ENCODE peak calls at places on chromosomes 1 and 21, in seven cellular contexts. U is mesenchymal stem cell, P is heart left ventricle, H is lower lobe of right lung, J is lower leg skin, V is tibial nerve, I is fibroblast of pulmonary artery. W is an unnamed sample.

GRCh38 chr1:35243681-35244080 is 24.8 kb upstream of the ZMYM4 start:
- DNase-seq in U (no peak), P (no peak), H (no peak), J (no peak), V (no peak), I (no peak), W (no peak)

GRCh38 chr1:96367791-96368190 is 353.8 kb upstream of the PTBP2 start:
- DNase-seq in U (no peak), P (no peak), H (no peak), J (no peak), V (no peak), I (no peak), W (no peak)

GRCh38 chr1:17436380-17437174 is 2.9 kb downstream of the RCC2 start:
- DNase-seq in U (peak), P (no peak), H (no peak), J (no peak), V (no peak), I (peak), W (no peak)

GRCh38 chr1:224747578-224747977 is 131.5 kb downstream of the CNIH3 start:
- DNase-seq in U (no peak), P (peak), H (no peak), J (no peak), V (no peak), I (peak), W (no peak)

GRCh38 chr1:212930986-212931678 is 19.2 kb upstream of the VASH2 start:
- DNase-seq in U (no peak), P (no peak), H (no peak), J (no peak), V (no peak), I (no peak), W (no peak)

GRCh38 chr1:58660105-58660504 is 39.8 kb downstream of the MYSM1 start:
- DNase-seq in U (no peak), P (no peak), H (no peak), J (no peak), V (no peak), I (no peak), W (no peak)

GRCh38 chr1:33092438-33092837 is 11.5 kb downstream of the AZIN2 start:
- DNase-seq in U (no peak), P (no peak), H (no peak), J (no peak), V (no peak), I (no peak), W (no peak)

GRCh38 chr1:179930867-179931266 is 23.7 kb upstream of the CEP350 start:
- DNase-seq in U (no peak), P (no peak), H (no peak), J (no peak), V (no peak), I (no peak), W (no peak)

GRCh38 chr1:198220428-198220827 is 63.6 kb downstream of the NEK7 start:
- DNase-seq in U (no peak), P (no peak), H (no peak), J (no peak), V (no peak), I (peak), W (no peak)

GRCh38 chr21:41753001-41753725 is 13.7 kb downstream of the RIPK4 start:
- DNase-seq in U (no peak), P (no peak), H (no peak), J (no peak), V (no peak), I (no peak), W (no peak)

GRCh38 chr1:173148971-173149370 is 58.2 kb downstream of the TNFSF4 start:
- DNase-seq in U (no peak), P (no peak), H (no peak), J (no peak), V (no peak), I (no peak), W (no peak)

GRCh38 chr1:32111040-32111628 is 3.3 kb downstream of the KPNA6 start:
- DNase-seq in U (no peak), P (no peak), H (no peak), J (no peak), V (no peak), I (no peak), W (no peak)

DNA sequence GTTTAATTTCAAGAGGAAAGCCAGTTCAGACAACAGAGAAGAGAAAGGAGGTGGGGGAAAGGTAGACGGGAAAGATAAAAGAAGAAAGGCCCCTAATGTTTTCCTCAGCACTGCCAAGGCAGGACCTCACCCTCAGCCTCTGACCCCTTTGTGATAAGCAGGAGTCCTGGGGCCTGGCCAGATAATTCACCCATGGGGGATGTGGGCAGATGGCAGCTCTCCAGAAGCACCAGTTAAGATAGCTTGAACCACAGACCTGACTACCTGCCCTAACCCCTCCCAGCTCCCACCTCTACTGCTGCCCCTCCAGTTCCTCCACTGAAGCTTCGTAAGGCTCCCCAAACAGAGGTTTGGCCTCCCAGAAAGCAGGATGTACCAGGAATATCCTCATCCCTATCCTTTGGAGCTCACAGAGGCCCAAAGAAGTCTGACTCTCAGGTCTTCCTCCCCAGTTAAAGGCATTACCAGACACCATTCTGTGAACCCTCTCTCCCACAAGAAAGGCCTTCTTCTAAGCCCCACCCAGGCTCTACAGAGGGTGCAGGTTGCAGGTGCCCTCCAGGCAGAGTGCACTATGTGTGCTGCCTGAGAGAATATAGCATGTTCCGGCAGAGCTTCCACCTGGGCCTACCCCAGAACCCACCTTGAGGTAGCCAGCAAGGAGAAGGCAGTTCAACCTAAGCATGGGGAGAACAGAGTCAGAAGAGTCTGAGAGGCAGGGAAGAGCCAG is 9.2 kb upstream of the SNAPIN start:
- DNase-seq in U (no peak), P (no peak), H (no peak), J (no peak), V (no peak), I (no peak), W (no peak)
- H3K4me3 ChIP-seq in U (no peak), P (no peak), H (no peak), J (no peak), V (no peak), I (no peak), W (no peak)

GRCh38 chr1:176803596-176803995 is 340.6 kb downstream of the PAPPA2 start:
- DNase-seq in U (no peak), P (no peak), H (no peak), J (no peak), V (no peak), I (no peak), W (no peak)
- H3K4me3 ChIP-seq in U (no peak), P (no peak), H (no peak), J (no peak), V (no peak), I (no peak), W (no peak)

GRCh38 chr1:3169621-3170356 is 100.8 kb downstream of the PRDM16 start:
- DNase-seq in U (no peak), P (no peak), H (no peak), J (no peak), V (no peak), I (no peak), W (no peak)

GRCh38 chr1:3168678-3169077 is 99.7 kb downstream of the PRDM16 start:
- DNase-seq in U (no peak), P (no peak), H (peak), J (no peak), V (no peak), I (no peak), W (no peak)

GRCh38 chr1:3171761-3172160 is 102.8 kb downstream of the PRDM16 start:
- DNase-seq in U (no peak), P (no peak), H (no peak), J (no peak), V (no peak), I (no peak), W (no peak)

GRCh38 chr1:3172431-3173112 is 103.6 kb downstream of the PRDM16 start:
- DNase-seq in U (no peak), P (no peak), H (no peak), J (no peak), V (no peak), I (no peak), W (no peak)

GRCh38 chr1:3170566-3171453 is 101.8 kb downstream of the PRDM16 start:
- DNase-seq in U (peak), P (peak), H (peak), J (peak), V (peak), I (peak), W (peak)
- H3K4me3 ChIP-seq in U (no peak), P (peak), H (peak), J (no peak), V (peak), I (no peak), W (peak)

GRCh38 chr21:43918385-43918947 is 53.4 kb downstream of the AGPAT3 start:
- DNase-seq in U (no peak), P (peak), H (peak), J (no peak), V (no peak), I (no peak), W (no peak)

GRCh38 chr21:43917515-43918384 is 52.7 kb downstream of the AGPAT3 start:
- DNase-seq in U (no peak), P (peak), H (peak), J (no peak), V (no peak), I (no peak), W (no peak)

GRCh38 chr21:43913928-43914327 is 48.9 kb downstream of the AGPAT3 start:
- DNase-seq in U (peak), P (peak), H (no peak), J (no peak), V (no peak), I (peak), W (no peak)

GRCh38 chr21:43916691-43917514 is 51.9 kb downstream of the AGPAT3 start:
- DNase-seq in U (no peak), P (peak), H (peak), J (no peak), V (no peak), I (no peak), W (no peak)

DNA sequence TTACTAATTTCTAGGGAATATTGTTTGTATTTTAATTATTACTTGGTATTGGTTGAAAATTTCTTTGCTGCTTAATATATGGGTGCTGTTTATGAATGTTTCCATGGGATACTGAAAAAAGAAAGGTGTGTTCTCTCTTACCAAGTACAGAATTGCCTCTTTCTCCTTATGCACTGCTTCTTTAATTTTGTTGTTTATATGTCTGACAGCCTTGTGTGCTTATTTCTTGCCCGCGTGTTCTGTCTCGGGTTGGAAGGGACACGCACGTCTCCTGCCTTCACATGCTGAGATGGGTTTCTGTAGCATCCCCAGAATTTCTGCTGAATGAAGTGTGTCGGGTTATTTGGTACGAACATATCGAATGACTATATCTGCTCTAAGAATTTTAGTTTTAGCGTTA is 51.1 kb downstream of the AGPAT3 start:
- DNase-seq in U (no peak), P (no peak), H (no peak), J (no peak), V (no peak), I (no peak), W (no peak)
- H3K4me3 ChIP-seq in U (no peak), P (no peak), H (no peak), J (no peak), V (no peak), I (no peak), W (no peak)

GRCh38 chr1:41919131-41919530 is 409 bp upstream of the HIVEP3 start:
- DNase-seq in U (no peak), P (no peak), H (no peak), J (no peak), V (no peak), I (no peak), W (no peak)

GRCh38 chr1:41915786-41916571 is 2.7 kb downstream of the HIVEP3 start:
- DNase-seq in U (no peak), P (peak), H (peak), J (no peak), V (no peak), I (no peak), W (no peak)

GRCh38 chr1:41918450-41919043 is at the start of gene HIVEP3:
- DNase-seq in U (peak), P (no peak), H (no peak), J (no peak), V (no peak), I (peak), W (no peak)

GRCh38 chr1:41917835-41918449 is 780 bp downstream of the HIVEP3 start:
- DNase-seq in U (peak), P (peak), H (peak), J (no peak), V (no peak), I (peak), W (no peak)

DNA sequence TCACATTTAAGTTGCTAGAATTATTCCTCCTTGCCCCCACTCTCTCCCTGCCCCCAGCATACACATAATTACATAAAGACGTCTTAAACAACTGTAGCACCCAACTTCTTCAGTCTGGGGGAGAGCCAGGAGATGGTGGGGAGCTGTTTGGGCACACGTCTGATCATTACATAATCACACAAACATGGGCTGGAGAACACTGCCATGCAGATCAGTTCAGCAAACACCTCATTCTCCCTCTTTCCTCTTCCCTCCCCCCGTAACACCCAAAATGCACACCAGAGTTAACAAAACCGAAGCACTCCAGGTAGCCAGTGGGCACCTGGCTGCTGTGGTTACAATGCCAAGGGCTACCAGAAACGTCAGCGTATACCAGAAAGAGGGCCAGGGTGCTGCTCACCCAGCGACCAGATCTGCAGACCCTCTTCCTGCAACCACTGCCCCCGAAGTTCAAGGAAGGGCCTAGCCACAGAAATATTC is 1.6 kb downstream of the HIVEP3 start:
- DNase-seq in U (no peak), P (no peak), H (no peak), J (no peak), V (no peak), I (no peak), W (no peak)
- H3K4me3 ChIP-seq in U (no peak), P (peak), H (peak), J (no peak), V (no peak), I (peak), W (peak)

DNA sequence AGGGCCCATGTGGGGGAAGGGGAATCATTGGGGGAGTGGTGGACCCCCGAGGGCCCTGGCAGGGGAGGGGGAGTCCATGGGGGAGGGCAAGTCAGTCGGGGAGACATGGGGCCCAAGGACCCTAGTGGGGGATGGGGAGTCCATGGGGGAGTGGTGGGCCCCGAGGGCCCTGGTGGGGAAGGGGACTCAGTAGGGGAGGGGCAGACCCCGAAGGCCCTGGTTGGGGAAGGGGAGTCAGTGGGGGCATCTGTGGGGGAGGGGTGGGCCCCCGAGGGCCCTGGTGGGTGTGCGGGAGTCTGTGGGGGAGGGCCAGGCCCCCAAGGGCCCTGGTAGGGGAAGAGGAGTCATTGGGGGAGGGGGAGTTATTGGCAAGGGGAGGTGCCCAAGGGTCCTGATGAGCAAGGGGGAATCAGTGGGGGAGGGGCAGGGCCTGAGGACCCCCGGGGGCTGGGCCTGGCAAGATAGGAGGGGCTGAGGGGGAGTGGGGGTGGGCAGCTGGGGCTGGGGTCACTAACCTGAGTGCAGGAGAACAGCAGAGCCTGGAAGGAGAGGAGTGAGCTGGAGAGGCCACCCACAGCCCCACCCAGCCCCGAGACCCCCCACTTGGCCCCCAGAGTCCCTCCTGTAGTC is 2.1 kb downstream of the MXRA8 start:
- DNase-seq in U (no peak), P (no peak), H (no peak), J (no peak), V (no peak), I (no peak), W (no peak)
- H3K4me3 ChIP-seq in U (peak), P (peak), H (peak), J (no peak), V (peak), I (peak), W (peak)

GRCh38 chr1:200038987-200039848 is 11.7 kb downstream of the NR5A2 start:
- DNase-seq in U (peak), P (peak), H (no peak), J (no peak), V (no peak), I (no peak), W (peak)

GRCh38 chr1:200038645-200038986 is 11.1 kb downstream of the NR5A2 start:
- DNase-seq in U (peak), P (no peak), H (no peak), J (no peak), V (no peak), I (no peak), W (peak)

GRCh38 chr1:200041337-200042118 is 14.0 kb downstream of the NR5A2 start:
- DNase-seq in U (no peak), P (no peak), H (no peak), J (no peak), V (no peak), I (no peak), W (peak)

GRCh38 chr1:200040516-200041138 is 13.1 kb downstream of the NR5A2 start:
- DNase-seq in U (peak), P (peak), H (no peak), J (no peak), V (no peak), I (peak), W (peak)

GRCh38 chr1:200039849-200040479 is 12.5 kb downstream of the NR5A2 start:
- DNase-seq in U (no peak), P (no peak), H (no peak), J (no peak), V (no peak), I (no peak), W (peak)
- H3K4me3 ChIP-seq in U (no peak), P (peak), H (peak), J (no peak), V (peak), I (peak), W (peak)

GRCh38 chr1:156583821-156584622 is 4.5 kb downstream of the TTC24 start:
- DNase-seq in U (peak), P (peak), H (no peak), J (peak), V (peak), I (peak), W (no peak)
- H3K4me3 ChIP-seq in U (no peak), P (no peak), H (no peak), J (no peak), V (no peak), I (no peak), W (no peak)